ENCODE peak calls at places on chromosomes 3 and 15, in eight cellular contexts. A is DMS 273 treated with DMSO at 0.1 percent for 48 hours; I is H7; H is heart right ventricle; Q is left lung; C is NCI-H82; L is T1000; K is stimulated activated CD8-positive, alpha-beta memory T cell treated with anti-CD3 and anti-CD28 coated beads, Interleukin-4, amount 100 ng/mL, for 4 hours. U is an unnamed sample.

GRCh38 chr3:4721511-4721911 is 228.4 kb downstream of the ITPR1 start:
- DNase-seq in Q (no peak), L (no peak), A (no peak), K (no peak), C (no peak), I (no peak), H (no peak), U (no peak)

GRCh38 chr3:64462203-64463120 is 225.3 kb downstream of the ADAMTS9 start:
- DNase-seq in Q (no peak), C (peak; percentile 99), L (no peak), H (no peak), I (no peak), K (no peak), A (no peak), U (no peak)

GRCh38 chr3:13851997-13852637 is 27.8 kb downstream of the WNT7A start:
- DNase-seq in K (no peak), C (no peak), I (no peak), A (no peak), Q (no peak), H (no peak), L (no peak), U (no peak)

GRCh38 chr15:82804575-82804949 is 1.3 kb downstream of the FSD2 start:
- DNase-seq in C (no peak), K (no peak), H (no peak), L (no peak), A (no peak), I (no peak), Q (no peak), U (no peak)

GRCh38 chr15:76337047-76337738 is 620 bp downstream of the ISL2 start:
- DNase-seq in L (no peak), I (peak; percentile 72), K (no peak), Q (no peak), H (no peak), A (no peak), C (peak; percentile 74), U (no peak)

GRCh38 chr3:100277255-100277800 is 16.5 kb downstream of the TBC1D23 start:
- DNase-seq in K (no peak), L (no peak), A (no peak), Q (no peak), I (no peak), H (no peak), C (peak; percentile 16), U (no peak)

GRCh38 chr15:22981336-22981840 is 1.2 kb upstream of the CYFIP1 start:
- DNase-seq in H (no peak), I (no peak), Q (no peak), C (no peak), L (no peak), K (no peak), A (no peak), U (no peak)

GRCh38 chr15:77096131-77096530 is 25.2 kb upstream of the TSPAN3 start:
- DNase-seq in H (no peak), A (no peak), I (no peak), C (no peak), L (no peak), Q (no peak), K (no peak), U (no peak)

GRCh38 chr3:15601046-15601398 is 347 bp downstream of the HACL1 start:
- DNase-seq in I (no peak), H (no peak), K (no peak), Q (no peak), C (no peak), L (no peak), A (no peak), U (no peak)

GRCh38 chr3:27165348-27165747 is 203.8 kb downstream of the NEK10 start:
- DNase-seq in K (no peak), L (no peak), A (no peak), Q (no peak), H (no peak), I (no peak), C (no peak), U (no peak)

GRCh38 chr3:153221748-153222162 is 59.7 kb downstream of the RAP2B start:
- DNase-seq in K (peak; percentile 35), C (no peak), H (peak; percentile 79), Q (peak; percentile 82), I (no peak), A (no peak), L (no peak), U (peak; percentile 55)

GRCh38 chr3:126544596-126545281 is 14.0 kb downstream of the C3orf22 start:
- DNase-seq in H (no peak), L (no peak), Q (peak; percentile 27), K (no peak), A (no peak), C (no peak), I (peak; percentile 33), U (no peak)

GRCh38 chr3:38992117-38992779 is 59.5 kb downstream of the SCN11A start:
- DNase-seq in I (no peak), C (no peak), H (no peak), Q (no peak), K (no peak), L (no peak), A (no peak), U (no peak)